ENCODE peak calls at places on chromosome 13, in seven cellular contexts. S is heart right ventricle; Y is T-helper 2 cell treated with Interferon-gamma antibody and Interleukin-4, amounts not matched to agents 5 μg/mL and 100 μg/mL, for 36 hours; C is T-helper 1 cell; L is nephron progenitor cell; F is cardiac fibroblast; G is heart left ventricle. R is an unnamed sample.

GRCh38 chr13:50995870-50996269 is 86.3 kb downstream of the RNASEH2B start:
- DNase-seq in S (no peak), Y (no peak), C (no peak), L (no peak), F (no peak), G (no peak), R (peak)

GRCh38 chr13:98071316-98071715 is 71.6 kb upstream of the FARP1 start:
- DNase-seq in S (no peak), Y (no peak), C (no peak), L (no peak), F (no peak), G (no peak), R (no peak)

GRCh38 chr13:48976677-48977625 is 1.2 kb downstream of the FNDC3A start:
- DNase-seq in S (no peak), Y (no peak), C (no peak), L (no peak), F (peak), G (no peak), R (no peak)

GRCh38 chr13:50410921-50411712 is 395.9 kb downstream of the KCNRG start:
- DNase-seq in S (no peak), Y (no peak), C (no peak), L (no peak), F (peak), G (peak), R (peak)

GRCh38 chr13:108943842-108944241 is 314.4 kb downstream of the MYO16 start:
- DNase-seq in S (no peak), Y (no peak), C (no peak), L (no peak), F (no peak), G (no peak), R (no peak)

GRCh38 chr13:51125495-51126226 is 14.6 kb upstream of the C13orf42 start:
- DNase-seq in S (peak), Y (peak), C (no peak), L (peak), F (peak), G (no peak), R (peak)

GRCh38 chr13:94656766-94657165 is 55.1 kb downstream of the GPR180 start:
- DNase-seq in S (no peak), Y (peak), C (no peak), L (no peak), F (peak), G (no peak), R (peak)

GRCh38 chr13:97101912-97102311 is 107.6 kb upstream of the OXGR1 start:
- DNase-seq in S (no peak), Y (no peak), C (no peak), L (no peak), F (no peak), G (no peak), R (no peak)

GRCh38 chr13:41402695-41403511 is 54.4 kb upstream of the RGCC start:
- DNase-seq in S (no peak), Y (no peak), C (no peak), L (no peak), F (no peak), G (no peak), R (no peak)

GRCh38 chr13:36887758-36888521 is 32.1 kb downstream of the SMAD9 start:
- DNase-seq in S (no peak), Y (no peak), C (no peak), L (no peak), F (no peak), G (no peak), R (no peak)

R was measured in A673.